ENCODE peak calls at places on chromosomes 16 and 17, in nine cellular contexts. One of them, this sample, is unnamed.

GRCh38 chr17:75876190-75876937 is 2.0 kb downstream of the TRIM47 start:
- DNase-seq in aorta: peak; percentile 83
- DNase-seq in CD4-positive, alpha-beta T cell: peak; percentile 83
- DNase-seq in A172: no peak
- DNase-seq in GM23248: peak; percentile 33
- DNase-seq in colonic mucosa: peak; percentile 90
- DNase-seq in fibroblast of mammary gland: no peak
- DNase-seq in astrocyte of the spinal cord: no peak
- DNase-seq in BJ: no peak
- DNase-seq in this sample: no peak

GRCh38 chr16:23869052-23869451 is 33.3 kb downstream of the PRKCB start:
- DNase-seq in aorta: no peak
- DNase-seq in CD4-positive, alpha-beta T cell: peak; percentile 8
- DNase-seq in A172: no peak
- DNase-seq in GM23248: no peak
- DNase-seq in colonic mucosa: no peak
- DNase-seq in fibroblast of mammary gland: no peak
- DNase-seq in astrocyte of the spinal cord: no peak
- DNase-seq in BJ: no peak
- DNase-seq in this sample: no peak

GRCh38 chr17:58710948-58711552 is 18.6 kb downstream of the RAD51C start:
- DNase-seq in aorta: no peak
- DNase-seq in CD4-positive, alpha-beta T cell: peak; percentile 3
- DNase-seq in A172: peak; percentile 54
- DNase-seq in GM23248: peak; percentile 77
- DNase-seq in colonic mucosa: peak; percentile 42
- DNase-seq in fibroblast of mammary gland: peak; percentile 71
- DNase-seq in astrocyte of the spinal cord: peak; percentile 74
- DNase-seq in BJ: no peak
- DNase-seq in this sample: peak; percentile 22

GRCh38 chr17:35786941-35787432 is 8.5 kb downstream of the MMP28 start:
- DNase-seq in aorta: no peak
- DNase-seq in CD4-positive, alpha-beta T cell: no peak
- DNase-seq in A172: no peak
- DNase-seq in GM23248: peak; percentile 35
- DNase-seq in colonic mucosa: no peak
- DNase-seq in fibroblast of mammary gland: peak; percentile 62
- DNase-seq in astrocyte of the spinal cord: no peak
- DNase-seq in BJ: no peak
- DNase-seq in this sample: no peak

GRCh38 chr16:57285379-57285778 is 907 bp upstream of the PLLP start:
- DNase-seq in aorta: no peak
- DNase-seq in CD4-positive, alpha-beta T cell: no peak
- DNase-seq in A172: no peak
- DNase-seq in GM23248: no peak
- DNase-seq in colonic mucosa: no peak
- DNase-seq in fibroblast of mammary gland: no peak
- DNase-seq in astrocyte of the spinal cord: no peak
- DNase-seq in BJ: no peak
- DNase-seq in this sample: no peak

GRCh38 chr17:62966426-62967110 is 533 bp downstream of the TANC2 start:
- DNase-seq in aorta: peak; percentile 90
- DNase-seq in CD4-positive, alpha-beta T cell: peak; percentile 3
- DNase-seq in A172: no peak
- DNase-seq in GM23248: peak; percentile 60
- DNase-seq in colonic mucosa: peak; percentile 63
- DNase-seq in fibroblast of mammary gland: peak; percentile 38
- DNase-seq in astrocyte of the spinal cord: no peak
- DNase-seq in BJ: no peak
- DNase-seq in this sample: no peak

GRCh38 chr17:82273327-82274133 is at the start of gene CSNK1D:
- DNase-seq in aorta: peak; percentile 97
- DNase-seq in CD4-positive, alpha-beta T cell: peak; percentile 88
- DNase-seq in A172: peak; percentile 80
- DNase-seq in GM23248: peak; percentile 96
- DNase-seq in colonic mucosa: peak; percentile 95
- DNase-seq in fibroblast of mammary gland: peak; percentile 76
- DNase-seq in astrocyte of the spinal cord: peak; percentile 88
- DNase-seq in BJ: no peak
- DNase-seq in this sample: no peak

GRCh38 chr17:38453951-38454421 is 25.7 kb downstream of the ARHGAP23 start:
- DNase-seq in aorta: peak; percentile 84
- DNase-seq in CD4-positive, alpha-beta T cell: no peak
- DNase-seq in A172: peak; percentile 77
- DNase-seq in GM23248: peak; percentile 62
- DNase-seq in colonic mucosa: no peak
- DNase-seq in fibroblast of mammary gland: peak; percentile 41
- DNase-seq in astrocyte of the spinal cord: peak; percentile 52
- DNase-seq in BJ: no peak
- DNase-seq in this sample: no peak

GRCh38 chr17:21301593-21302550 is 17.4 kb downstream of the MAP2K3 start:
- DNase-seq in aorta: no peak
- DNase-seq in CD4-positive, alpha-beta T cell: no peak
- DNase-seq in A172: no peak
- DNase-seq in GM23248: no peak
- DNase-seq in colonic mucosa: no peak
- DNase-seq in fibroblast of mammary gland: no peak
- DNase-seq in astrocyte of the spinal cord: no peak
- DNase-seq in BJ: no peak
- DNase-seq in this sample: no peak

GRCh38 chr16:68504066-68504465 is 35.0 kb upstream of the ZFP90 start:
- DNase-seq in aorta: no peak
- DNase-seq in CD4-positive, alpha-beta T cell: no peak
- DNase-seq in A172: no peak
- DNase-seq in GM23248: no peak
- DNase-seq in colonic mucosa: no peak
- DNase-seq in fibroblast of mammary gland: no peak
- DNase-seq in astrocyte of the spinal cord: no peak
- DNase-seq in BJ: no peak
- DNase-seq in this sample: no peak

GRCh38 chr16:54326266-54326662 is 39.7 kb upstream of the IRX3 start:
- DNase-seq in aorta: no peak
- DNase-seq in CD4-positive, alpha-beta T cell: no peak
- DNase-seq in A172: peak; percentile 84
- DNase-seq in GM23248: peak; percentile 70
- DNase-seq in colonic mucosa: no peak
- DNase-seq in fibroblast of mammary gland: peak; percentile 69
- DNase-seq in astrocyte of the spinal cord: peak; percentile 22
- DNase-seq in BJ: no peak
- DNase-seq in this sample: no peak

GRCh38 chr17:41518789-41519449 is at the start of gene KRT15:
- DNase-seq in aorta: no peak
- DNase-seq in CD4-positive, alpha-beta T cell: no peak
- DNase-seq in A172: peak; percentile 68
- DNase-seq in GM23248: peak; percentile 34
- DNase-seq in colonic mucosa: no peak
- DNase-seq in fibroblast of mammary gland: peak; percentile 28
- DNase-seq in astrocyte of the spinal cord: no peak
- DNase-seq in BJ: no peak
- DNase-seq in this sample: no peak

This sample was measured in HFF-Myc.